ENCODE peak calls at places on chromosomes 5 and 9, in six cellular contexts. R is mucosa of descending colon, Z is hepatocyte, G is A549, S is breast epithelium, C is testis. D is an unnamed sample. For H3K4me1, the result is how much of the 10 kb centered on the place peaks cover.

GRCh38 chr5:141778211-141778610 is 96.2 kb upstream of the ARAP3 start:
- DNase-seq in S (no peak), R (no peak), G (no peak), C (peak), Z (peak), D (peak)

GRCh38 chr5:1511651-1512540 is 11.9 kb downstream of the LPCAT1 start:
- DNase-seq in C (peak), R (peak), G (peak), S (no peak), Z (no peak), D (peak)

GRCh38 chr9:27202056-27202455 is 93.0 kb downstream of the TEK start:
- DNase-seq in R (no peak), Z (no peak), G (no peak), C (no peak), S (no peak), D (no peak)

GRCh38 chr5:72602696-72603685 is 95.8 kb upstream of the ZNF366 start:
- DNase-seq in Z (no peak), S (no peak), C (no peak), R (no peak), G (no peak), D (no peak)

GRCh38 chr5:81855576-81855975 is 104.7 kb upstream of the SSBP2 start:
- DNase-seq in R (no peak), S (no peak), G (no peak), Z (no peak), C (no peak), D (no peak)

GRCh38 chr9:130448035-130448624 is 3.4 kb downstream of the ASS1 start:
- DNase-seq in G (no peak), S (no peak), R (no peak), Z (no peak), C (no peak), D (peak)

GRCh38 chr9:13443380-13444271 is 164.1 kb upstream of the MPDZ start:
- DNase-seq in S (no peak), R (no peak), G (no peak), C (peak), Z (no peak), D (no peak)

GRCh38 chr9:20990867-20991266 is 40.6 kb downstream of the HACD4 start:
- DNase-seq in S (no peak), Z (no peak), C (no peak), G (no peak), R (peak), D (no peak)

GRCh38 chr5:1004598-1005361 is 3.8 kb upstream of the NKD2 start:
- DNase-seq in R (peak), C (peak), G (peak), Z (peak), S (peak), D (peak)

GRCh38 chr9:31908158-31908890 is 476.1 kb upstream of the ACO1 start:
- DNase-seq in S (no peak), R (no peak), G (no peak), C (no peak), Z (no peak), D (no peak)

GRCh38 chr5:62457071-62457470 is 44.5 kb downstream of the IPO11 start:
- DNase-seq in G (no peak), R (no peak), S (no peak), C (no peak), Z (no peak), D (no peak)

GRCh38 chr5:179800696-179801201 is 5.9 kb downstream of the MGAT4B start:
- DNase-seq in G (no peak), R (peak), Z (no peak), S (no peak), C (no peak), D (no peak)

DNA sequence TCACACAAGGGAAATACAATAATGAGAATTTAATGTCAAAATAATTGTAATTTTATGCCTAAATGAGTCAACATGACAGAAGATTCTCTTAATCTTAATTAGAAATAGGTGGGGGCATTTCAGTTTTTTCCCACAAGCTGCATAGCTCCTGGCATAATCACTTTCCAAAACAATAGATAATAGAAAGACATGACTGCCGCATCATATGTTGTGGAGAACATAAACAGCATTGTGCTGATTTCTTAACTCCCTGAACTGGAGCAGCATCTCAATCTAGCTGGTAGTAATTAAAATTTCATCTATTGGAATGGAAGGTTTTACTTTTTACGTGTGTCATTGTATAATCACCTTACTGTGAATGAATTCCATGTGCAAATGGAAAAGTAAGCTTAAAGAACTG is 112.1 kb downstream of the ST8SIA4 start:
- DNase-seq in S (no peak), G (no peak), Z (no peak), C (no peak), R (no peak), D (no peak)
- H3K4me3 ChIP-seq in S (no peak), G (no peak), Z (no peak), C (no peak), R (no peak), D (no peak)

GRCh38 chr9:92438900-92439526 is 14.7 kb upstream of the OMD start:
- DNase-seq in Z (peak), C (no peak), G (no peak), R (no peak), S (no peak), D (no peak)
- TF ChIP-seq CTCF in Z (peak), C (no peak), G (peak), R (no peak), S (no peak), D (peak)

GRCh38 chr5:134095887-134096589 is 18.4 kb upstream of the TCF7 start:
- DNase-seq in S (no peak), R (no peak), Z (no peak), C (no peak), G (no peak), D (no peak)
- H3K4me1 ChIP-seq in S (under half), R (under half), Z (under half), C (under half), G (under half), D (under half)

GRCh38 chr5:116953251-116953934 is 378.8 kb upstream of the SEMA6A start:
- DNase-seq in G (no peak), R (no peak), S (no peak), Z (no peak), C (no peak), D (no peak)
- H3K4me3 ChIP-seq in G (no peak), R (no peak), S (no peak), Z (no peak), C (no peak), D (no peak)

GRCh38 chr5:149410721-149411432 is 31.8 kb upstream of the IL17B start:
- DNase-seq in Z (no peak), R (no peak), G (no peak), C (no peak), S (no peak), D (no peak)

GRCh38 chr5:149411738-149412519 is 32.8 kb upstream of the IL17B start:
- DNase-seq in R (no peak), S (no peak), Z (no peak), C (no peak), G (no peak), D (no peak)

GRCh38 chr5:149414405-149415244 is 35.5 kb upstream of the IL17B start:
- DNase-seq in S (no peak), C (no peak), G (no peak), R (no peak), Z (no peak), D (peak)

GRCh38 chr5:149413477-149414210 is 34.6 kb upstream of the IL17B start:
- DNase-seq in S (peak), R (no peak), G (no peak), Z (no peak), C (no peak), D (no peak)

GRCh38 chr5:149412783-149413476 is 33.8 kb upstream of the IL17B start:
- DNase-seq in R (no peak), S (no peak), Z (no peak), C (no peak), G (no peak), D (no peak)
- TF ChIP-seq CTCF in R (no peak), S (no peak), Z (no peak), C (no peak), G (no peak), D (no peak)

GRCh38 chr5:6548752-6549151 is 84.1 kb downstream of the NSUN2 start:
- DNase-seq in G (no peak), C (no peak), R (no peak), S (no peak), Z (no peak), D (no peak)
- H3K4me1 ChIP-seq in G (under half), C (under half), R (under half), S (under half), Z (under half), D (under half)

D was measured in BE2C.